ENCODE peak calls at places on chromosomes 13 and 19, in ten cellular contexts. M is PC-9, W is brain microvascular endothelial cell, E is Peyer's patch, Z is NB4, H is prostate gland, X is IMR-90, Y is adrenal gland, K is astrocyte, T is thyroid gland. P is an unnamed sample.
A peak's percentile ranks its signal among the peaks of the same experiment; 100 is the strongest.

GRCh38 chr19:46015961-46016425 is 6.9 kb downstream of the PGLYRP1 start:
- DNase-seq in Y (no peak), Z (peak; percentile 7), E (no peak), W (no peak), H (no peak), X (no peak), K (no peak), T (peak; percentile 13), M (no peak), P (no peak)

GRCh38 chr19:10866495-10866894 is 4.9 kb upstream of the CARM1 start:
- DNase-seq in Z (no peak), K (no peak), X (no peak), W (no peak), Y (no peak), M (no peak), E (no peak), H (no peak), T (no peak), P (no peak)

GRCh38 chr19:36141039-36141914 is 1.4 kb downstream of the CAPNS1 start:
- DNase-seq in M (peak; percentile 81), T (peak; percentile 83), W (peak; percentile 84), K (peak; percentile 53), H (peak; percentile 84), Z (peak; percentile 74), X (peak; percentile 76), Y (peak; percentile 91), E (peak; percentile 86), P (peak; percentile 75)

GRCh38 chr13:40503966-40504591 is 162.4 kb downstream of the FOXO1 start:
- DNase-seq in Y (peak; percentile 28), E (no peak), X (peak; percentile 25), T (peak; percentile 52), K (peak; percentile 99), H (no peak), M (peak; percentile 42), W (peak; percentile 100), Z (no peak), P (peak; percentile 96)

GRCh38 chr13:60944863-60945262 is 470.8 kb downstream of the PCDH20 start:
- DNase-seq in X (no peak), H (peak; percentile 47), E (no peak), W (no peak), K (no peak), Y (no peak), M (no peak), Z (no peak), T (no peak), P (no peak)

GRCh38 chr13:62123409-62123808 is 707.8 kb upstream of the PCDH20 start:
- DNase-seq in T (no peak), E (no peak), X (no peak), K (no peak), Y (no peak), Z (no peak), W (no peak), H (no peak), M (no peak), P (no peak)

GRCh38 chr19:46383846-46384245 is 29.5 kb downstream of the CCDC8 start:
- DNase-seq in T (no peak), X (no peak), K (no peak), H (no peak), Z (no peak), Y (peak; percentile 22), M (no peak), E (no peak), W (no peak), P (no peak)

GRCh38 chr13:29805994-29806748 is 44.2 kb downstream of the UBL3 start:
- DNase-seq in Y (no peak), E (no peak), T (no peak), X (no peak), H (no peak), Z (no peak), W (no peak), M (no peak), K (no peak), P (no peak)

GRCh38 chr13:24713022-24713421 is 32.8 kb downstream of the ATP12A start:
- DNase-seq in Z (no peak), X (no peak), K (peak; percentile 14), Y (peak; percentile 66), W (no peak), H (no peak), M (no peak), E (no peak), T (peak; percentile 77), P (no peak)

GRCh38 chr13:24706886-24707585 is 26.8 kb downstream of the ATP12A start:
- DNase-seq in E (no peak), K (no peak), M (no peak), Y (no peak), T (no peak), Z (no peak), H (no peak), W (no peak), X (no peak), P (no peak)

DNA sequence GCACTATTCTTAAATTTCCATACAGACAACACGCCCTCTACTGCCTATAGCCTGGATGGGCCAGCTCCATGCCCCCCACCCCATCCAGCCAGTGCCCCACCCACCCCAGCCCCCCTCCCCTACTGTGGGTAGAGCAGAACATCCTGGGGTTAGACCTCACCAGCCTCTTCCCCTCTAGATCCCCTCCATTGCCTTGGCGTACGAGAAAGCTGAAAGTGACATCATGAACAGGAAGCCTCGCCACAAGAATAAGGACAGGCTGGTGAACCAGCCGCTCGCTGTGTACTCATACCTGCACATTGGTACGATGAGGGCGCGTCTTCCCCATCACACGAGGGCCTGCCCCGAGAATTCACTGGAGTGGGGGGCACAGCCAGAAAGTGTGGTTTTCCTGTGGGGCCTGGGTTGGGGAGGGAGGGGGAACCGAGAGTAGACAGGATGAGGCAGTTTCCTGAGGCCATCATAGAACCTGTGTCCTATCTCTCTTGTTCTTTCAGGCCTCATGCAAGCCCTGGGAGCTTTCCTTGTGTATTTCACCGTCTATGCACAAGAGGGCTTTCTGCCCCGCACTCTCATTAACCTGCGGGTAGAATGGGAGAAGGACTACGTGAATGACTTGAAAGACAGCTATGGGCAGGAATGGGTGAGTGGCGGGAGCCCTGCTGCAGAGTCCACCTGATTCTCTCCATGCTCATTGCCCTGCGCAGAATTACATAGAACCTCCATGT is 29.1 kb downstream of the ATP12A start:
- DNase-seq in K (no peak), W (no peak), Z (no peak), X (no peak), M (no peak), H (no peak), Y (no peak), T (no peak), E (peak; percentile 34), P (no peak)
- TF ChIP-seq CTCF in K (no peak), W (no peak), Z (no peak), X (no peak), M (no peak), H (no peak), Y (no peak), T (no peak), E (no peak), P (no peak)

DNA sequence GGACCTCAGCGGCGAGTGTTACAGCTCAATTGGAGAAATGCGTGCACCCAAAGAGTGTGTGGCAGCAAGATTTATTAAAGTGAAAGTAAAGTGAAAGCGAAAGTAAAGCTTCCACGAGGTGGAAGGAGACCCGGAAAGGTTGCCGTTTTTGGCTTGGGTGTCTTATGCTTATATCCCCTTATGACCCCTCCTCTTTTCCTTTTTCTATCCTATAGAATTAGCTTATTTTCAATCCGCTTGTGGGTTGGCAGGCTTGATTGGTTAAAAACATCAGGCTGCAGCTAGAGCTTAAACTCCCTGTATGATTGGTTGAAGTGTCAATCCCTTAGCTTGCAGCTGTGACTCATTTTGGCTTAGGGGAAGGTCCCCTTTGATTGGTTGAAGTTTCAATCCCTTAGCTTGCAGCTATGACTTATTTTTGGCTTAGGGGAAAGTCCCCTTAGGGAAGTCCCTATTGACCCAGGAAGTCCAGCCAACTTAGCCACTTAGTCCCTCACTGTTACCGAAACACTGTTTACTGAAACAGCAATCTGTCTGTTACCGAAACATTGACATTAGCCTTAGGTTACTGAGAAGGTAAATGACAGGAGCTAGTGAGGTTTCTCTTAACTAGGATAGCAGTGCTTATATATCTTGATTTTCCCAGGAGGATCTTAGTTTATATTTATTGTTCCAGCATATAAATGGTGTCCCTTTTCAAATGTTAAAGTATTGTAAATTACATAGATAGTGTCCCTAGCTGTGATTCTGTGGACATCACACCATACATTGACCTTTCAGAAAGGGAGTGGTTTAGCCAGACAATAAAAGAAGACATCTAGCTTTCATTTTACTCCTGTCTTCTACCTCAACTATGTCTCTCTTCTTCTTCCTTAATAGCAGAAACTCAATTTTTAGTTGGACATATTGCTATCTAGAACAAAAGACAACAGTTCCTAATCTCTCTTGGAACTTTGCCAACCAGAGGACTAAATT is 575.8 kb downstream of the DACH1 start:
- DNase-seq in X (peak; percentile 1), W (peak; percentile 11), K (no peak), Z (peak; percentile 58), M (peak; percentile 87), H (no peak), T (no peak), Y (peak; percentile 26), E (no peak), P (peak; percentile 11)
- H3K4me3 ChIP-seq in X (no peak overlapping the region), W (no peak overlapping the region), K (no peak overlapping the region), Z (peak overlapping the region; percentile 43), M (peak overlapping the region; percentile 72), H (peak overlapping the region; percentile 23), T (peak overlapping the region; percentile 23), Y (no peak overlapping the region), E (peak overlapping the region; percentile 53), P (peak overlapping the region; percentile 43)

DNA sequence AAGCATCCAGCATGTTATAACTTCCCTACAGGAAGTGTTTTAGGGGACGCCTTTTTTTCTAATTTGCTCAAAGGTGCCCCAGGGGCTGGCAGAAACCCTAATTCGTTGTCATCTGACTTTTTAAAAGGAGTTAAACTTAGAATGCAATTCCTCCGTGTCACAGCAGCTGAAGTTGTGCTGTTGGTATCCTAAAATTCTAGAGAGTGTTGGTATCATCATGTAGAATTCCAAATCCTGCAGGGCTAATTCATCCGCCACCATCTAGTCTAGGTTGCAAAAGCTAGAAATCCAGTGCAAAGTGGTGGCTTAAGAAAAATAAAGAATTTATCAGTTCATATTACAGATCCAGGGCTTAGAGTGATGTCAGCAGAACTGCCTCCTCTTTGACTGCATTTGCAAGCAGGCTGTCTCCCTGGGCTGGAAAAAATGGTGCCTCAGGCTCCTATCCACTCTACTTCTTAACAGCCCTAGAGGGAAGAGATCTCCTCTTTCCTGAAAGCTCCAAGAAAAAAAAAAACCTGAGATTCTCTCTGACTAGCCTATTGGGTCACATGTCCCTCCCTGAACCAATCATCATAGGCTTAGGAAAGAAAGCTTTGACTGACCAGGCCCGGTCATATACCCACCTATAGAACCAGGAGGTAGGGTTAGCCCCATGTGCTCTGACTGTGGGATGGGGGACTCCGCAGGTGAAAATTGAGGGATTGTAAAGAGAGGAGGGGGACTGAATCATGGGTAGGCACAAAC is 73.0 kb downstream of the MAP4K1 start:
- DNase-seq in T (no peak), Z (no peak), E (no peak), X (peak; percentile 5), M (peak; percentile 73), K (no peak), W (no peak), H (peak; percentile 20), Y (no peak), P (peak; percentile 9)
- TF ChIP-seq CTCF in T (no peak), Z (no peak), E (no peak), X (peak; percentile 63), M (peak; percentile 18), K (no peak), W (peak; percentile 55), H (no peak), Y (peak; percentile 58), P (peak; percentile 58)

DNA sequence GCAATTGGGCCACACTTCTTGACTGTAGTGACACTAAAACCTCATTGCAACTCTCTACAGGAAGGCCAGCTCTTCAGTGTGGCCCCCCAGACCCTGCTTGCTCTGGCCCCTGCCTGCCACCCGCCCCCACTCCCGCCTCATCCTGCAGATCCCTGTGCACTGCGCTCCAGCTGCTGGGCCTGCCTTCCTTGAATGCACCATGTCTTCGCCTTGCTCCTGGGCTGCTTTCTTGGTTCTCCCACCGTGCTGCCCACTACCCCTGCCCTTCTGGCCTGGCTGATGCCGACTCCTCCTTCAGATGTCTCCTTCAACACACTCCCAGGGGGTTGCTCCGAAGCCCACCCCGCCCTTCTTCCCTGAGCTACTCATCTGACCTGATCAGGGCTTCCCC is 98.2 kb downstream of the SIPA1L3 start:
- DNase-seq in Y (no peak), W (no peak), E (no peak), K (no peak), H (no peak), M (no peak), X (no peak), Z (no peak), T (no peak), P (no peak)
- H3K4me3 ChIP-seq in Y (no peak overlapping the region), W (no peak overlapping the region), E (no peak overlapping the region), K (no peak overlapping the region), H (no peak overlapping the region), M (no peak overlapping the region), X (no peak overlapping the region), Z (no peak overlapping the region), T (no peak overlapping the region), P (no peak overlapping the region)

P was measured in fibroblast of the aortic adventitia.